ENCODE peak calls at places on chromosomes 5 and 9, in seven cellular contexts. Y, Q, F, D, A, Z and K are unnamed samples.

GRCh38 chr5:6773342-6774035 is 60.3 kb downstream of the TENT4A start:
- DNase-seq in Y (no peak), Q (no peak), Z (no peak), A (no peak), F (no peak), D (no peak), K (no peak)

GRCh38 chr9:136082496-136083361 is 12.4 kb downstream of the NACC2 start:
- DNase-seq in Z (no peak), D (no peak), Y (peak), F (no peak), A (peak), Q (no peak), K (no peak)

GRCh38 chr9:130940693-130941576 is 1.9 kb upstream of the FIBCD1 start:
- DNase-seq in F (peak), Y (peak), Q (peak), Z (no peak), D (peak), A (peak), K (peak)

GRCh38 chr5:81235287-81236072 is 2.4 kb downstream of the CKMT2 start:
- DNase-seq in Z (no peak), D (peak), A (no peak), Y (no peak), Q (no peak), F (no peak), K (no peak)

GRCh38 chr9:106878943-106879916 is 16.3 kb downstream of the ZNF462 start:
- DNase-seq in A (no peak), Y (peak), Q (peak), F (no peak), D (peak), Z (peak), K (peak)

GRCh38 chr5:135122797-135123196 is 88.8 kb upstream of the PITX1 start:
- DNase-seq in Z (no peak), Q (no peak), Y (peak), F (no peak), A (no peak), D (no peak), K (no peak)

GRCh38 chr5:132298813-132299212 is 4.6 kb downstream of the SLC22A4 start:
- DNase-seq in D (no peak), A (no peak), Y (no peak), Z (peak), Q (no peak), F (no peak), K (no peak)

GRCh38 chr5:61767231-61768080 is 435.4 kb downstream of the ZSWIM6 start:
- DNase-seq in D (no peak), F (no peak), Z (no peak), A (no peak), Q (no peak), Y (no peak), K (no peak)

GRCh38 chr5:109630109-109630508 is 59.6 kb upstream of the MAN2A1 start:
- DNase-seq in Q (no peak), A (no peak), D (no peak), F (no peak), Z (no peak), Y (no peak), K (no peak)

GRCh38 chr5:154698681-154699275 is 56.4 kb upstream of the LARP1 start:
- DNase-seq in Z (no peak), D (no peak), Q (no peak), F (no peak), Y (no peak), A (no peak), K (no peak)

GRCh38 chr9:69223605-69224004 is 49.5 kb downstream of the TJP2 start:
- DNase-seq in Y (no peak), Q (no peak), A (peak), D (peak), F (no peak), Z (peak), K (no peak)

GRCh38 chr5:139014726-139015125 is 139.6 kb upstream of the LRRTM2 start:
- DNase-seq in F (no peak), A (no peak), Q (no peak), Z (no peak), D (peak), Y (no peak), K (no peak)

GRCh38 chr5:7181841-7182240 is 214.1 kb upstream of the ADCY2 start:
- DNase-seq in A (no peak), Y (no peak), Q (peak), Z (no peak), D (no peak), F (no peak), K (peak)

GRCh38 chr9:20236676-20237075 is 385.6 kb downstream of the MLLT3 start:
- DNase-seq in A (no peak), Q (no peak), Z (no peak), F (no peak), D (no peak), Y (no peak), K (no peak)

GRCh38 chr5:91384671-91385430 is 1.7 kb upstream of the ARRDC3 start:
- DNase-seq in A (no peak), Z (peak), F (peak), Q (peak), Y (no peak), D (peak), K (peak)

GRCh38 chr9:16143947-16144890 is 591.4 kb downstream of the CCDC171 start:
- DNase-seq in Z (peak), Y (no peak), A (no peak), Q (no peak), D (no peak), F (no peak), K (no peak)

GRCh38 chr9:34551751-34552605 is 29.2 kb upstream of the ENHO start:
- DNase-seq in F (no peak), A (no peak), Y (peak), Z (no peak), D (no peak), Q (no peak), K (no peak)

GRCh38 chr9:93090091-93090655 is 5.8 kb upstream of the CARD19 start:
- DNase-seq in Z (no peak), Y (peak), Q (no peak), D (no peak), F (no peak), A (no peak), K (peak)

GRCh38 chr9:93093081-93093448 is 3.0 kb upstream of the CARD19 start:
- DNase-seq in Y (peak), Z (no peak), Q (no peak), D (no peak), F (no peak), A (no peak), K (no peak)

GRCh38 chr9:93092171-93092991 is 3.6 kb upstream of the CARD19 start:
- DNase-seq in D (no peak), Q (peak), Z (no peak), A (peak), Y (peak), F (no peak), K (peak)

GRCh38 chr9:93091056-93091452 is 5.0 kb upstream of the CARD19 start:
- DNase-seq in Y (peak), D (no peak), F (no peak), Q (no peak), A (peak), Z (no peak), K (peak)

DNA sequence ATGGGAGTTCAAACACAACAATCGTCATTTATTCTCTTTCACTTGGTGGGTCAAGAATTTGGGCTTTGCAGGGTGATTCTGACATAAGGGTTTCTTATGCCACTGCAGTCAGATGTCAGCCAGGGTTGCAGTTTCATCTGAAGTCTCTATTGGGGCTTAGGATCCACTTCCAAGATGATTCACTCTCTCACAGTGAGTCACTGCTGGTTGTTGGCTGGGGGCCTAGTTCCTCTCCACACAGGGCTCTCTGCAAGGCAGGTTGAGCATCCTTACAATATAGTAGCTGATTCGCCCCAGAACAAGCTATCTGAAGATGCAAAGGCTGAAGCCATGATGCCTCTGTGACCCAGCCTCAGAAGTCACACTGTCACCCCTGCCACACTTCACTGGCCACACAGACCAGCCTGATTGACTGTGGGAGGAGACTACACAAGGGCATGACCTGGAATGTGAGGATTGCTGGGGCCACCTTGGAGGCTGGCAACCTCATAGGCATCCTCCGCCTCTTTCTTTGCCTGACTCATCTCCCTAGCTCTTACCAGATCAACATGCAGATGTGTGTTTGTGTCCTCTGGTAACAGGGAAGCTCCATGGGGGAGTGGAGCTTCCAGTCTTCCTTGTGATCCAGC is 4.5 kb upstream of the CARD19 start:
- DNase-seq in F (no peak), A (peak), Y (peak), D (no peak), Z (no peak), Q (no peak), K (peak)
- H3K27ac ChIP-seq in F (peak), A (no peak), Y (no peak), D (no peak), Z (no peak), Q (no peak), K (no peak)

DNA sequence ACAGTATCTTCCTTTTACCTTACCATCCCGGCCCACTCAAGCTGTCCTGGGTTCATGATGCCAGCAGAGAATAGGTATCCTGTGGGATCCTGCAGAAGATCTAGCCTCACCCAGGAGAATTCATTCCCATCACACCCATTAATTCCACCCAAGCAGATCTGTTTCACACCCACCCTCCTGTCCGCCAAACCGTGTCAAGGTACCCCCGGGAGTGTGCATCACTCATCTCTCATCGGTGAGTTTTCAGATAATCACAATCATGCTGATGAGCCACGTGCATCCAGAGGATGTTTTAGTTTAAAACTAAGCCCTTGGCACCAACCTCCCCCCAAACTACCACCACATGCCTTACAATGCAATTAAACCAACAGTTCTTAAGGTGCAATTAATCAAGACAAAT is 18.8 kb downstream of the ANKH start:
- DNase-seq in Q (no peak), D (no peak), A (no peak), F (no peak), Z (no peak), Y (no peak), K (no peak)
- H3K27ac ChIP-seq in Q (no peak), D (no peak), A (no peak), F (no peak), Z (no peak), Y (no peak), K (no peak)

GRCh38 chr5:68217476-68217984 is 2.0 kb downstream of the PIK3R1 start:
- DNase-seq in A (no peak), Y (no peak), Q (no peak), D (no peak), Z (no peak), F (no peak), K (peak)
- H3K27ac ChIP-seq in A (no peak), Y (no peak), Q (peak), D (peak), Z (no peak), F (peak), K (peak)

GRCh38 chr5:142685418-142686209 is at the start of gene FGF1:
- DNase-seq in F (no peak), D (no peak), Y (no peak), Q (no peak), A (no peak), Z (no peak), K (no peak)
- H3K27ac ChIP-seq in F (no peak), D (no peak), Y (peak), Q (peak), A (no peak), Z (peak), K (no peak)

GRCh38 chr5:125017796-125018195 is 271.4 kb upstream of the ZNF608 start:
- DNase-seq in D (no peak), Z (no peak), Q (no peak), Y (no peak), F (no peak), A (no peak), K (no peak)

GRCh38 chr5:125011014-125011413 is 264.6 kb upstream of the ZNF608 start:
- DNase-seq in F (no peak), A (no peak), D (no peak), Z (no peak), Q (no peak), Y (no peak), K (no peak)

GRCh38 chr5:125011419-125011818 is 265.0 kb upstream of the ZNF608 start:
- DNase-seq in D (no peak), F (no peak), Z (no peak), A (no peak), Q (no peak), Y (no peak), K (no peak)

GRCh38 chr5:125011982-125012381 is 265.5 kb upstream of the ZNF608 start:
- DNase-seq in D (no peak), Z (no peak), Y (no peak), Q (no peak), A (no peak), F (no peak), K (no peak)

DNA sequence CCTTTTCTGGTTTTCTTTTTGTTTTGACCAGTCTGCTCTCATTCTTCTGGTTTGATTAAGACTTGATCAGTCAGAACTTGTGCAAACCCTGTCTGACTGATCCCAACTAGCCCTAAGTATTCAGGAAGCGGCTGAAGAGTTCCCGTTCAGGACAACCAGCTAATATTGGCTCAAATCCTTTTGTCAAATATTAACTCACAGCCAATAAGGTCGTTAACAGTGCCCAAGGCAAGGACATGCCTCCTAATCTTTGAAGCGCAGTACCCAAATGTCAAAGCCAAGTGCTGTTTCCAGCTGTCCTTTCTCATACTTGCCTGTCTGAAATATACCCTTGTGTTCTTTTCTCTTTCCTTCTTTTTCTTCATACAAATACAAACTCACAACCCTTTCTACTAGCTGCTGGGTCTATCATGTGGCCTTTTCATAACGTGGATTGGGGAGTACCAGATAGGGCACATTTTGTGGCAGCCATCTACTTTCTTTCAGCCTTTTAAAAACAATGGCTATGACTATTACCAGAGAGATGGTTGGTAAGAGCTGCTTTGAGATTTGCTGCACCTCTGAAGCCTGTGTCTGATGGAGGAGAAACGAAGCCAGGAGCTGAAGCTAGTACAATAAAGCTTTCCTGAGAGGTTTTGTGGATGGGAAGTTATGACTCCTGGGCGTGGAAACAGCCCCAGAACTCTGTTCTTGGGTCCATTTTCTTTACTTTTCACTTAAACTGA is 266.4 kb upstream of the ZNF608 start:
- DNase-seq in Q (no peak), Y (no peak), D (peak), F (no peak), Z (no peak), A (no peak), K (no peak)
- H3K27ac ChIP-seq in Q (no peak), Y (no peak), D (peak), F (no peak), Z (no peak), A (no peak), K (no peak)

GRCh38 chr5:71576241-71576640 is 10.9 kb upstream of the MCCC2 start:
- DNase-seq in D (no peak), A (no peak), Z (no peak), Q (no peak), F (no peak), Y (no peak), K (no peak)
- H3K27ac ChIP-seq in D (no peak), A (no peak), Z (no peak), Q (no peak), F (no peak), Y (no peak), K (no peak)

DNA sequence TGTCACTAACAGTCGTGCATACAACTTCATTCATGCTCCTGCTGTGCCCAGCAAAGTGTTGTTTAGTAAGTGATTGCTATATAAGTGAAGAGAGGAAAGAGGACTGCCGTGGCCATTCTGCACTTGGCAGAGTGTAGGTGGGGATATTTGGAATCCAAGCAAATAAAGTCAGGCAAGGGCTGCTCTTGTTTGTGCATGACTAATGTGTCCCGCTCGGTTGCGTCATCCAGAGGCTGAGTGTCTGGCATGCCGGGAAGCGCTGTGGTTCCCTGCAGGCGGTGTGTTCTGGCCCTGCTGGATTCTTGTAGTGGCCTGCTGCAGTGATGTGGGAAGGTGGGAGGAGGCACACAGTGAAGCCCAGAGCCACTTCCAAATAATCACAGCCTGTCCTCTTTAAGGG is 136.9 kb upstream of the ANKH start:
- DNase-seq in F (no peak), Q (peak), A (peak), Z (peak), D (peak), Y (peak), K (peak)
- H3K27ac ChIP-seq in F (no peak), Q (peak), A (no peak), Z (peak), D (no peak), Y (peak), K (peak)

GRCh38 chr5:115815006-115815692 is 1.3 kb downstream of the CDO1 start:
- DNase-seq in F (no peak), Y (no peak), D (no peak), Q (no peak), A (no peak), Z (no peak), K (no peak)

GRCh38 chr5:115813719-115814118 is 2.7 kb downstream of the CDO1 start:
- DNase-seq in Z (no peak), D (no peak), A (no peak), Q (no peak), Y (no peak), F (no peak), K (no peak)

GRCh38 chr5:115816226-115817042 is at the start of gene CDO1:
- DNase-seq in F (peak), D (peak), A (peak), Y (peak), Z (peak), Q (peak), K (no peak)

GRCh38 chr5:115818821-115819220 is 2.4 kb upstream of the CDO1 start:
- DNase-seq in Z (no peak), Q (no peak), F (no peak), Y (no peak), A (no peak), D (no peak), K (no peak)

DNA sequence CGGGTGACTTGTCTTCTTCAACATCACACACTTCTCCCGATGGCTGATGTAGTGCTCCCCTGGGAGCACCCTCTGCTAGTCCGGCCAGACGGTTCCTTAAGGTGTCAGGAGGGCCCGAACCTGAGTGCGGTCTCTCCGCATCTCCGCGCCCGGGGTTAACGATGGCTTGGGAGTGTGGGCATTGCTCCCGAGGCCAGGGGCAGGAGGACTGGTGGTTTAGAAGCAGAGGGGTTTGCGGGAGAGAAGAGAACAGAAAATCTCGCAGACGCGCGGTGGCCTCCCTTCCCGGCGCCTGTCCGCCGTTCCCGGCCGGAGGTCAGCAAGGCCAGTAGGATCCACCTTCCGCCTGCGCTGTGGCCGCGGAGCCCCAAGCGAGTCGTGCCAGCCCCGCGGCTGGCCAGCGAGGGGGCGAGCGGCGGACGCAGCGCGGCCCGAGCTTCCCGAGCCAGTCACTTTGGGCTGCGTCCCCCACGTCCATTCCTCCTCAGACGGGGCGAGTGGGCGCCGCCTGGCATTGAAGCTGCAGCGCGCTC is 700 bp downstream of the CDO1 start:
- DNase-seq in Z (no peak), Y (peak), Q (no peak), A (peak), D (no peak), F (no peak), K (no peak)
- H3K27ac ChIP-seq in Z (no peak), Y (no peak), Q (peak), A (no peak), D (peak), F (no peak), K (no peak)